ENCODE peak calls at places on chromosomes 12 and 14, in five cellular contexts. L, U, Y, W and Z are unnamed samples.

GRCh38 chr12:49129332-49130150 is 1.7 kb downstream of the TUBA1B start:
- DNase-seq in L (peak), U (peak), Y (no peak), W (no peak), Z (no peak)

GRCh38 chr12:48201516-48201915 is 1.6 kb downstream of the OR10AD1 start:
- DNase-seq in L (no peak), U (no peak), Y (no peak), W (no peak), Z (no peak)

GRCh38 chr12:11713202-11713601 is 63.7 kb downstream of the ETV6 start:
- DNase-seq in L (peak), U (no peak), Y (no peak), W (no peak), Z (no peak)

GRCh38 chr12:76455582-76456345 is 103.8 kb downstream of the OSBPL8 start:
- DNase-seq in L (peak), U (no peak), Y (no peak), W (peak), Z (no peak)

GRCh38 chr12:24045816-24046257 is 96.4 kb upstream of the SOX5 start:
- DNase-seq in L (peak), U (no peak), Y (no peak), W (no peak), Z (no peak)

GRCh38 chr14:73759183-73759713 is 45.1 kb upstream of the PNMA1 start:
- DNase-seq in L (peak), U (peak), Y (peak), W (no peak), Z (peak)

GRCh38 chr14:73924337-73924736 is 25.6 kb downstream of the FAM161B start:
- DNase-seq in L (no peak), U (no peak), Y (no peak), W (no peak), Z (no peak)

GRCh38 chr12:23770202-23770938 is 179.1 kb downstream of the SOX5 start:
- DNase-seq in L (no peak), U (no peak), Y (no peak), W (no peak), Z (no peak)